ENCODE peak calls at places on chromosomes 1 and 21, in seven cellular contexts. W, D, B, N, X, J and L are unnamed samples.

GRCh38 chr1:217275617-217276398 is 355.1 kb downstream of the GPATCH2 start:
- DNase-seq in W (no peak), D (no peak), B (no peak), N (no peak), X (no peak), J (no peak), L (no peak)

GRCh38 chr1:218339267-218339831 is 5.8 kb upstream of the TGFB2 start:
- DNase-seq in W (no peak), D (no peak), B (no peak), N (peak), X (no peak), J (no peak), L (no peak)

GRCh38 chr1:201169203-201169602 is 14.9 kb upstream of the TMEM9 start:
- DNase-seq in W (no peak), D (no peak), B (no peak), N (no peak), X (no peak), J (no peak), L (no peak)

GRCh38 chr1:247639381-247639981 is 34.1 kb downstream of the OR2G3 start:
- DNase-seq in W (peak), D (no peak), B (peak), N (peak), X (no peak), J (no peak), L (no peak)

GRCh38 chr1:116763116-116763786 is 9.0 kb downstream of the CD2 start:
- DNase-seq in W (peak), D (peak), B (no peak), N (peak), X (no peak), J (no peak), L (no peak)

GRCh38 chr1:178127482-178127881 is 33.6 kb downstream of the RASAL2 start:
- DNase-seq in W (no peak), D (no peak), B (no peak), N (no peak), X (no peak), J (no peak), L (no peak)

GRCh38 chr1:236429715-236430274 is 35.7 kb downstream of the EDARADD start:
- DNase-seq in W (no peak), D (no peak), B (no peak), N (no peak), X (no peak), J (no peak), L (no peak)

GRCh38 chr1:199857103-199857502 is 170.4 kb upstream of the NR5A2 start:
- DNase-seq in W (no peak), D (no peak), B (no peak), N (no peak), X (no peak), J (peak), L (no peak)

GRCh38 chr1:25794325-25794724 is 5.7 kb upstream of the SELENON start:
- DNase-seq in W (no peak), D (no peak), B (no peak), N (no peak), X (no peak), J (no peak), L (no peak)

GRCh38 chr1:224739997-224740687 is 124.0 kb downstream of the CNIH3 start:
- DNase-seq in W (no peak), D (no peak), B (no peak), N (no peak), X (no peak), J (no peak), L (no peak)

GRCh38 chr1:224301391-224301790 is 28.6 kb downstream of the NVL start:
- DNase-seq in W (no peak), D (no peak), B (no peak), N (no peak), X (no peak), J (no peak), L (no peak)

GRCh38 chr1:32336963-32337675 is 1.1 kb upstream of the MARCKSL1 start:
- DNase-seq in W (peak), D (peak), B (peak), N (no peak), X (no peak), J (peak), L (no peak)

GRCh38 chr1:54569339-54569738 is 21.3 kb downstream of the ACOT11 start:
- DNase-seq in W (no peak), D (no peak), B (no peak), N (no peak), X (no peak), J (no peak), L (no peak)

GRCh38 chr1:30991852-30992606 is 73.5 kb downstream of the PUM1 start:
- DNase-seq in W (no peak), D (no peak), B (no peak), N (peak), X (no peak), J (no peak), L (no peak)

GRCh38 chr1:160058087-160058486 is 11.9 kb downstream of the KCNJ10 start:
- DNase-seq in W (no peak), D (no peak), B (no peak), N (no peak), X (no peak), J (no peak), L (no peak)

GRCh38 chr1:76607712-76608111 is 259.6 kb upstream of the ST6GALNAC5 start:
- DNase-seq in W (no peak), D (no peak), B (no peak), N (no peak), X (no peak), J (no peak), L (no peak)

GRCh38 chr1:236066828-236067386 is 2.0 kb upstream of the NID1 start:
- DNase-seq in W (peak), D (peak), B (peak), N (no peak), X (no peak), J (no peak), L (peak)

GRCh38 chr1:56426587-56426986 is 152.8 kb downstream of the PLPP3 start:
- DNase-seq in W (no peak), D (no peak), B (no peak), N (no peak), X (no peak), J (no peak), L (no peak)

GRCh38 chr1:89666640-89667039 is 33.7 kb downstream of the LRRC8C start:
- DNase-seq in W (no peak), D (no peak), B (no peak), N (no peak), X (no peak), J (no peak), L (no peak)

GRCh38 chr1:46948629-46949282 is 7.5 kb upstream of the CYP4A11 start:
- DNase-seq in W (no peak), D (no peak), B (no peak), N (peak), X (no peak), J (no peak), L (no peak)

GRCh38 chr1:172582889-172583288 is 49.9 kb downstream of the SUCO start:
- DNase-seq in W (no peak), D (no peak), B (no peak), N (no peak), X (no peak), J (no peak), L (no peak)

GRCh38 chr1:46817814-46818213 is 19.0 kb downstream of the CYP4B1 start:
- DNase-seq in W (no peak), D (no peak), B (no peak), N (no peak), X (no peak), J (no peak), L (no peak)

GRCh38 chr21:36909901-36910561 is 56.4 kb downstream of the HLCS start:
- DNase-seq in W (no peak), D (no peak), B (peak), N (no peak), X (no peak), J (peak), L (no peak)

GRCh38 chr1:2376261-2376741 is 15.1 kb downstream of the MORN1 start:
- DNase-seq in W (no peak), D (no peak), B (no peak), N (no peak), X (no peak), J (no peak), L (no peak)

GRCh38 chr21:32278068-32278467 is 781 bp downstream of the MIS18A start:
- DNase-seq in W (no peak), D (no peak), B (no peak), N (peak), X (no peak), J (no peak), L (no peak)

GRCh38 chr1:233304489-233305102 is 9.1 kb upstream of the PCNX2 start:
- DNase-seq in W (no peak), D (no peak), B (no peak), N (peak), X (no peak), J (no peak), L (no peak)

GRCh38 chr21:41663805-41664788 is 102.8 kb downstream of the RIPK4 start:
- DNase-seq in W (no peak), D (no peak), B (no peak), N (peak), X (no peak), J (no peak), L (no peak)

GRCh38 chr1:40842201-40842600 is 20.0 kb downstream of the CITED4 start:
- DNase-seq in W (no peak), D (no peak), B (no peak), N (peak), X (no peak), J (no peak), L (no peak)

GRCh38 chr1:64098436-64098835 is 105.0 kb upstream of the UBE2U start:
- DNase-seq in W (no peak), D (no peak), B (no peak), N (no peak), X (no peak), J (no peak), L (no peak)

GRCh38 chr21:18744840-18745239 is 341.3 kb upstream of the TMPRSS15 start:
- DNase-seq in W (no peak), D (no peak), B (no peak), N (peak), X (peak), J (no peak), L (no peak)

GRCh38 chr1:58590019-58590418 is 13.0 kb upstream of the TACSTD2 start:
- DNase-seq in W (no peak), D (no peak), B (no peak), N (no peak), X (no peak), J (no peak), L (no peak)

GRCh38 chr1:170377896-170378634 is 153.9 kb upstream of the GORAB start:
- DNase-seq in W (no peak), D (no peak), B (no peak), N (no peak), X (no peak), J (no peak), L (no peak)

GRCh38 chr21:35044770-35045538 is 4.1 kb downstream of the RUNX1 start:
- DNase-seq in W (no peak), D (no peak), B (no peak), N (no peak), X (no peak), J (no peak), L (no peak)

GRCh38 chr21:30354308-30355005 is 6.1 kb upstream of the KRTAP23-1 start:
- DNase-seq in W (no peak), D (no peak), B (no peak), N (no peak), X (no peak), J (no peak), L (no peak)

GRCh38 chr21:33367309-33367973 is 35.8 kb upstream of the IFNGR2 start:
- DNase-seq in W (no peak), D (no peak), B (no peak), N (no peak), X (no peak), J (no peak), L (no peak)

GRCh38 chr21:38985423-38986378 is 180.0 kb downstream of the ETS2 start:
- DNase-seq in W (peak), D (no peak), B (peak), N (peak), X (peak), J (no peak), L (no peak)

GRCh38 chr1:30929135-30929889 is 20.8 kb upstream of the SDC3 start:
- DNase-seq in W (peak), D (no peak), B (peak), N (peak), X (no peak), J (peak), L (peak)

GRCh38 chr1:165492845-165493244 is 47.9 kb upstream of the RXRG start:
- DNase-seq in W (no peak), D (no peak), B (no peak), N (no peak), X (no peak), J (no peak), L (no peak)

GRCh38 chr1:19193004-19193403 is 17.1 kb downstream of the UBR4 start:
- DNase-seq in W (no peak), D (no peak), B (no peak), N (no peak), X (no peak), J (no peak), L (no peak)

GRCh38 chr1:22852144-22852543 is 120.5 kb downstream of the LACTBL1 start:
- DNase-seq in W (no peak), D (no peak), B (no peak), N (no peak), X (no peak), J (no peak), L (no peak)